ENCODE peak calls at places on chromosomes 1 and 21, in nine cellular contexts. C is endodermal cell, X is heart right ventricle, U is ovary, F is heart left ventricle, Q is AG04450, K is upper lobe of right lung, W is OCI-LY7, Z is transverse colon. T is an unnamed sample.

GRCh38 chr1:18253093-18253492 is 145.5 kb downstream of the IGSF21 start:
- DNase-seq in Q (no peak), C (no peak), F (no peak), Z (no peak), X (no peak), U (no peak), W (no peak), K (no peak), T (no peak)

GRCh38 chr1:198560093-198560638 is 19.7 kb upstream of the ATP6V1G3 start:
- DNase-seq in Z (no peak), U (no peak), C (no peak), F (no peak), K (no peak), X (no peak), Q (no peak), W (no peak), T (no peak)

GRCh38 chr1:111944121-111944785 is 45.2 kb downstream of the KCND3 start:
- DNase-seq in X (peak), Z (no peak), W (no peak), U (no peak), K (peak), F (no peak), Q (no peak), C (no peak), T (no peak)

GRCh38 chr1:3459940-3460652 is 5.6 kb downstream of the ARHGEF16 start:
- DNase-seq in X (peak), C (no peak), Q (no peak), K (no peak), U (no peak), Z (peak), W (no peak), F (peak), T (no peak)

GRCh38 chr1:30965914-30966313 is 57.4 kb upstream of the SDC3 start:
- DNase-seq in K (no peak), F (no peak), U (no peak), Z (no peak), W (no peak), X (no peak), Q (no peak), C (no peak), T (no peak)

GRCh38 chr1:112388436-112388835 is 7.6 kb upstream of the CTTNBP2NL start:
- DNase-seq in F (no peak), W (no peak), X (no peak), C (peak), K (no peak), Q (no peak), U (no peak), Z (no peak), T (no peak)

GRCh38 chr21:16330340-16331319 is 600.8 kb downstream of the USP25 start:
- DNase-seq in W (peak), F (no peak), U (no peak), Q (peak), Z (no peak), X (no peak), C (no peak), K (no peak), T (no peak)

GRCh38 chr1:176501596-176501995 is 38.6 kb downstream of the PAPPA2 start:
- DNase-seq in F (no peak), C (no peak), Z (no peak), U (no peak), K (no peak), W (no peak), X (no peak), Q (no peak), T (no peak)

GRCh38 chr21:42463861-42464515 is 32.0 kb downstream of the RSPH1 start:
- DNase-seq in Z (peak), X (no peak), W (peak), F (no peak), K (no peak), U (no peak), C (peak), Q (peak), T (no peak)

DNA sequence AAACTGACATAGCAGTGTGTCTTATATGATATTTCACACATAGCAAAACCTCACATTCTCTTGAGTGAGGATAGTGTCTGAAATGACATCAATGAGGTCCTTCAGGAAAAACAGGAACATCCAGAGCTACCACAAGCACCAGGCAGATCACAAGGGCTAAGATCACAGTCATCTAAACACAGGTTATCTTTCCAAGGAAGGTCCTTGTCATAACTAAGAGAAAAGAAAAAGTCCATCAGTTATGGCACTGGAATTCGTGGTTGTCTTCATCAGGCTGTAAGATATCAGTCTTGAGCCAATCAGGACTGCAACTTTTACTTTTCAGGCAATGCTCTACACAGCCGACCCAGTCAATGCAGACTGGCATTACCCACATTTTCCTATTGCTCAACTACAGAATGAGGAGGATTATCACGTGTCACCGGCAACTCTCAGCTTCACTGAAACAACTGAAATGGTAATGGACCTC is 26.4 kb downstream of the SORT1 start:
- DNase-seq in C (no peak), W (no peak), Z (no peak), Q (no peak), U (no peak), K (no peak), X (no peak), F (no peak), T (no peak)
- H3K4me3 ChIP-seq in C (no peak), W (no peak), Z (no peak), Q (peak), U (no peak), K (peak), X (peak), F (no peak), T (peak)

GRCh38 chr21:38293765-38294164 is 37.0 kb downstream of the KCNJ15 start:
- DNase-seq in F (no peak), K (no peak), U (peak), Q (no peak), X (peak), W (no peak), Z (peak), C (no peak), T (no peak)

GRCh38 chr21:38298833-38299232 is 42.0 kb downstream of the KCNJ15 start:
- DNase-seq in C (no peak), X (no peak), K (no peak), U (no peak), W (no peak), Z (no peak), Q (no peak), F (no peak), T (no peak)

GRCh38 chr21:38297871-38298270 is 41.1 kb downstream of the KCNJ15 start:
- DNase-seq in C (no peak), K (no peak), U (no peak), Z (no peak), W (no peak), F (no peak), X (no peak), Q (no peak), T (no peak)

GRCh38 chr21:38297193-38297592 is 40.4 kb downstream of the KCNJ15 start:
- DNase-seq in Z (no peak), U (no peak), C (no peak), F (no peak), W (no peak), Q (no peak), K (no peak), X (no peak), T (no peak)

DNA sequence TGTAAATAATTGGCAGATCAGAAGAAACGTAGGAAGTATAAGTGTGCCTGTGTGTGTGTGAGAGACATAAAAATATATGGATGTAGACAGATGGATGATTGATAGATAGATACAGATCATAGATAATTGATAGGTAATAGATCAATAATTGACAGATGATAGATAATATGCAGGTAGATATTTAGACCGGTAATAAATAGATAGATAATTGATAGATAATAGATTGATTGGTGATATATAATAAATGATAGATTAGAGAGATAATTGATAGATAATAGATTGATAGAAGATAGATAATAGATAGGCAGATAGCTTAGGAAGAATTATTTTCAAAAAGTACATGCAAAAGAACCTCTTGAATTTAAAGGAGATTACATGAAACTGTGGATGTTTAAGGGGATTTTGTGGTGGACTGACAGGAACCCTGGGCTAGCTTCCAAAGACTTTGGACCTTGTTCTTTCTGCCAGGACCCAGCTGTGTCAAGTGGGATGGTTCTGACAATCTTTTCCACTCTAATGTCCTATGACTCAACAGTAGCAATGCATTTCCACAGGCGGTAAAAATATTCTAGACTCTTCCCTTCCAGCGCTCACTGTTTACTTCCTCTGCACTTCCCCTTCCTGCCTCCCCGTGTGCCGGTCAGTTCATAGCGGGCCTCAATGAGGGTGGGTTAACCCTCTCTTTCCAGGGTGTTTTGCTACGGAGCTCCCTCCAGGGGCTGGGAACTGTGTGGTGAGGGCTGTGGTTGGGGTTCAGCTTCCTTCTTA is 39.4 kb downstream of the KCNJ15 start:
- DNase-seq in C (no peak), X (no peak), Z (no peak), Q (no peak), F (no peak), W (no peak), K (no peak), U (no peak), T (no peak)
- TF ChIP-seq CTCF in C (no peak), X (no peak), Z (no peak), Q (no peak), F (no peak), W (no peak), K (no peak), U (no peak), T (no peak)

DNA sequence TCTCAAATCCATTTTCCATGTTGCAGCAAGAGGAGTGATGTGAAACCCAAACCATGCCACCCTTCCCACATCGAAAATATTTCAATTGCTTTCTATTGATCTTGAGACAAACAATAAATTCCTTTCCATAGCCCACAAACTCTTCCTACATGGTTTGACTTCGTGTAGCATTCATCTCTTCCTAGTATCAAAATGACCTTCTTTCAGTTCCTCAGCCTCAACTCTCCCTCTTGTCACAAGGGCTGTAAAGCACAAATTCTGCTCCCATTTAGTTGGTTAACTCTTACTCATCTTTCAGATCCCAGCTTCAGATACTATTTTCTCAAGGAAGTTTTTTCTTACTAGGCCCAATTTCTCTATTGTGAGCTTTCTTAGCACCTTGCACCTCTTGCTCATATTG is 99.0 kb downstream of the ZNF281 start:
- DNase-seq in C (no peak), Z (no peak), Q (no peak), U (no peak), K (no peak), F (no peak), X (no peak), W (no peak), T (no peak)
- H3K27ac ChIP-seq in C (no peak), Z (no peak), Q (no peak), U (no peak), K (no peak), F (no peak), X (no peak), W (no peak), T (no peak)

GRCh38 chr1:167551359-167551758 is 2.2 kb downstream of the CREG1 start:
- DNase-seq in F (no peak), C (no peak), Z (no peak), Q (no peak), X (no peak), K (no peak), W (no peak), U (no peak), T (no peak)
- H3K4me3 ChIP-seq in F (no peak), C (no peak), Z (no peak), Q (no peak), X (no peak), K (peak), W (peak), U (no peak), T (peak)

GRCh38 chr1:42340093-42340492 is 5.1 kb upstream of the FOXJ3 start:
- DNase-seq in Z (peak), W (no peak), X (no peak), U (no peak), K (no peak), F (no peak), C (no peak), Q (no peak), T (no peak)
- TF ChIP-seq CTCF in Z (no peak), W (no peak), X (no peak), U (no peak), K (no peak), F (no peak), C (no peak), Q (no peak), T (no peak)

T was measured in thoracic aorta.